ENCODE peak calls at places on chromosomes 2 and 18, in four cellular contexts. K is aorta, B is lower leg skin, J is skeletal muscle cell. X is an unnamed sample.

GRCh38 chr18:62715829-62716678 is 713 bp downstream of the PHLPP1 start:
- DNase-seq in K (peak; percentile 84), B (peak; percentile 93), J (no peak), X (peak; percentile 30)

GRCh38 chr2:19282305-19282704 is 76.1 kb downstream of the OSR1 start:
- DNase-seq in J (no peak), K (no peak), B (no peak), X (no peak)

GRCh38 chr2:99403524-99403923 is 66.3 kb downstream of the EIF5B start:
- DNase-seq in J (no peak), B (no peak), K (no peak), X (no peak)

GRCh38 chr18:44803019-44803650 is 122.4 kb downstream of the SETBP1 start:
- DNase-seq in J (peak; percentile 90), K (no peak), B (peak; percentile 87), X (no peak)

GRCh38 chr2:181907635-181908034 is 16.1 kb downstream of the ITPRID2 start:
- DNase-seq in J (no peak), B (no peak), K (no peak), X (no peak)

GRCh38 chr2:45274190-45274926 is 265.1 kb upstream of the SIX2 start:
- DNase-seq in K (no peak), B (no peak), J (no peak), X (no peak)

GRCh38 chr2:128738446-128739110 is 419.9 kb upstream of the HS6ST1 start:
- DNase-seq in B (peak; percentile 64), K (no peak), J (no peak), X (no peak)

GRCh38 chr18:21342372-21342771 is 100.3 kb downstream of the GREB1L start:
- DNase-seq in B (no peak), J (no peak), K (no peak), X (no peak)

GRCh38 chr2:26558271-26559043 is 80.5 kb upstream of the OTOF start:
- DNase-seq in B (no peak), K (peak; percentile 61), J (no peak), X (no peak)

GRCh38 chr2:174337337-174338154 is 2.8 kb downstream of the SP9 start:
- DNase-seq in B (peak; percentile 84), J (no peak), K (peak; percentile 75), X (no peak)

GRCh38 chr2:72139871-72140620 is 7.6 kb downstream of the CYP26B1 start:
- DNase-seq in B (peak; percentile 86), K (peak; percentile 68), J (no peak), X (no peak)

GRCh38 chr2:197850882-197851281 is 46.5 kb downstream of the PLCL1 start:
- DNase-seq in B (no peak), K (no peak), J (no peak), X (no peak)

GRCh38 chr2:217070043-217070430 is 210.2 kb upstream of the TNP1 start:
- DNase-seq in B (peak; percentile 76), J (no peak), K (no peak), X (no peak)

GRCh38 chr2:158889135-158889853 is 79.1 kb upstream of the TANC1 start:
- DNase-seq in K (no peak), J (no peak), B (no peak), X (no peak)

GRCh38 chr2:157173740-157174184 is 83.7 kb upstream of the GALNT5 start:
- DNase-seq in J (peak; percentile 100), B (no peak), K (no peak), X (peak; percentile 38)

GRCh38 chr2:71938659-71939587 is 208.7 kb downstream of the CYP26B1 start:
- DNase-seq in K (peak; percentile 57), J (no peak), B (peak; percentile 81), X (no peak)

GRCh38 chr2:80943487-80943886 is 638.9 kb upstream of the LRRTM1 start:
- DNase-seq in B (no peak), J (no peak), K (no peak), X (no peak)

GRCh38 chr2:16617282-16618266 is 48.1 kb downstream of the CYRIA start:
- DNase-seq in B (peak; percentile 84), J (no peak), K (no peak), X (no peak)

GRCh38 chr2:42457011-42457410 is 36.8 kb downstream of the KCNG3 start:
- DNase-seq in B (no peak), J (no peak), K (no peak), X (no peak)